ENCODE peak calls at places on chromosomes 7 and 10, in seven cellular contexts. M is AG09309, W is esophagus muscularis mucosa, B is type B pancreatic cell, L is posterior vena cava, V is germinal center, X is midbrain. K is an unnamed sample.

GRCh38 chr7:37732253-37732652 is 48.7 kb downstream of the GPR141 start:
- DNase-seq in B (no peak), M (no peak), X (peak), V (peak), W (no peak), L (no peak), K (peak)

GRCh38 chr7:33832326-33832725 is 73.0 kb upstream of the BMPER start:
- DNase-seq in W (peak), L (no peak), V (no peak), M (no peak), X (no peak), B (no peak), K (no peak)

GRCh38 chr10:79487296-79488194 is 24.8 kb upstream of the EIF5AL1 start:
- DNase-seq in M (no peak), B (no peak), V (peak), X (no peak), W (no peak), L (peak), K (peak)

GRCh38 chr10:88156341-88156740 is 292.9 kb downstream of the PTEN start:
- DNase-seq in L (no peak), M (no peak), B (no peak), V (no peak), X (no peak), W (no peak), K (no peak)

GRCh38 chr10:114911801-114912479 is 26.1 kb upstream of the TRUB1 start:
- DNase-seq in V (no peak), B (no peak), W (peak), L (no peak), M (no peak), X (no peak), K (no peak)

GRCh38 chr10:26318672-26319071 is 102.1 kb downstream of the GAD2 start:
- DNase-seq in W (no peak), B (no peak), L (no peak), V (no peak), M (no peak), X (no peak), K (no peak)

GRCh38 chr7:95531605-95532004 is 45.9 kb downstream of the ASB4 start:
- DNase-seq in W (no peak), B (no peak), L (no peak), M (no peak), V (no peak), X (no peak), K (no peak)

GRCh38 chr7:117825132-117825531 is 48.1 kb downstream of the CTTNBP2 start:
- DNase-seq in B (no peak), X (no peak), M (no peak), W (no peak), L (no peak), V (no peak), K (no peak)

GRCh38 chr7:1697499-1698125 is 27.5 kb downstream of the ELFN1 start:
- DNase-seq in L (no peak), B (peak), V (no peak), M (no peak), X (no peak), W (no peak), K (peak)

GRCh38 chr10:58511765-58512469 is 755 bp upstream of the BICC1 start:
- DNase-seq in B (no peak), X (no peak), V (no peak), M (no peak), W (no peak), L (peak), K (peak)

GRCh38 chr10:128097783-128098182 is 28.4 kb downstream of the MKI67 start:
- DNase-seq in W (no peak), B (no peak), L (no peak), X (no peak), V (no peak), M (no peak), K (no peak)

GRCh38 chr10:126787201-126787600 is 116.7 kb upstream of the C10orf90 start:
- DNase-seq in M (no peak), B (no peak), X (no peak), L (no peak), W (no peak), V (no peak), K (no peak)

GRCh38 chr7:44743750-44744149 is 4.9 kb upstream of the ZMIZ2 start:
- DNase-seq in M (no peak), B (no peak), L (no peak), X (no peak), W (no peak), V (no peak), K (no peak)